ENCODE peak calls at places on chromosomes 5 and 9, in four cellular contexts. N is breast epithelium; J is coronary artery; F is CD4-positive, alpha-beta T cell. A is an unnamed sample.

GRCh38 chr5:126917918-126918623 is 112.3 kb downstream of the MARCHF3 start:
- DNase-seq in N (no peak), J (no peak), F (no peak), A (no peak)

GRCh38 chr5:40691894-40692293 is 12.2 kb downstream of the PTGER4 start:
- DNase-seq in N (no peak), J (no peak), F (no peak), A (no peak)

GRCh38 chr5:90015584-90016018 is 394.0 kb downstream of the CETN3 start:
- DNase-seq in N (no peak), J (no peak), F (no peak), A (no peak)

GRCh38 chr5:150502847-150503246 is 5.1 kb upstream of the NDST1 start:
- DNase-seq in N (no peak), J (no peak), F (no peak), A (no peak)

GRCh38 chr9:35000535-35001284 is 11.2 kb downstream of the DNAJB5 start:
- DNase-seq in N (no peak), J (no peak), F (no peak), A (no peak)

GRCh38 chr5:40406426-40407211 is 273.1 kb upstream of the PTGER4 start:
- DNase-seq in N (no peak), J (no peak), F (no peak), A (no peak)

GRCh38 chr9:129253820-129254381 is 75.8 kb upstream of the IER5L start:
- DNase-seq in N (no peak), J (peak; percentile 83), F (no peak), A (no peak)

GRCh38 chr5:151663617-151664322 is 22.9 kb downstream of the SPARC start:
- DNase-seq in N (no peak), J (no peak), F (no peak), A (no peak)

GRCh38 chr9:38227656-38228055 is 158.6 kb upstream of the SHB start:
- DNase-seq in N (peak; percentile 22), J (no peak), F (no peak), A (no peak)

GRCh38 chr9:119391878-119392277 is 22.6 kb upstream of the BRINP1 start:
- DNase-seq in N (no peak), J (no peak), F (no peak), A (no peak)

GRCh38 chr5:16784843-16785791 is 151.0 kb downstream of the MYO10 start:
- DNase-seq in N (no peak), J (no peak), F (no peak), A (no peak)

GRCh38 chr5:140262839-140263238 is 40.1 kb downstream of the PFDN1 start:
- DNase-seq in N (no peak), J (no peak), F (no peak), A (no peak)
- TF ChIP-seq CTCF in N (no peak), J (no peak), F (no peak), A (no peak)

GRCh38 chr9:98747476-98747875 is 38.7 kb upstream of the GABBR2 start:
- DNase-seq in N (no peak), J (no peak), F (no peak), A (no peak)

GRCh38 chr9:98750396-98751060 is 41.8 kb upstream of the GABBR2 start:
- DNase-seq in N (no peak), J (no peak), F (no peak), A (no peak)

GRCh38 chr9:98755006-98755618 is 41.2 kb downstream of the ANKS6 start:
- DNase-seq in N (no peak), J (no peak), F (no peak), A (no peak)

GRCh38 chr9:98745470-98745869 is 36.7 kb upstream of the GABBR2 start:
- DNase-seq in N (no peak), J (no peak), F (no peak), A (peak; percentile 67)

DNA sequence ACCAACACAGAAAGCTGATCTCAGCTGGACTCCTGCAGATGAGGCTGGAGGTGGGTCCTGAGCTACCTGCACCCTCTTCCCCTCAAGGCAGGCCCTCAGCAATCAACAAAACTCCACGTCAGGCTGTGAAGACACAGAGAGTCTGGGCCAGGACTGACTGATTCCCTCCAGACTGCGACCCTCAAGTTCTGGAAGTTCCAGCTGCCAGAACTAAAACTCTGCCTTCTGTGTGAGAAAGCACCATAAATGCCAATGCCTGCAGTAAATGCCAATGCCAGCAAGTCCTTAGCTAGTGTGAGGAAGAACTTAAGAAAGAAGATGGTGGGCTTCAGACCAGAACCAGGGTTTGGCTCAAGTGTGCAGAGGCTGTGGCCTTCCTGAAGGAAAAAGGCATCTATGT is 42.5 kb upstream of the GABBR2 start:
- DNase-seq in N (no peak), J (no peak), F (no peak), A (no peak)
- TF ChIP-seq CTCF in N (no peak), J (no peak), F (no peak), A (no peak)

GRCh38 chr9:130359819-130360218 is 84.9 kb upstream of the ASS1 start:
- DNase-seq in N (no peak), J (no peak), F (no peak), A (no peak)
- TF ChIP-seq CTCF in N (no peak), J (no peak), F (no peak), A (no peak)

DNA sequence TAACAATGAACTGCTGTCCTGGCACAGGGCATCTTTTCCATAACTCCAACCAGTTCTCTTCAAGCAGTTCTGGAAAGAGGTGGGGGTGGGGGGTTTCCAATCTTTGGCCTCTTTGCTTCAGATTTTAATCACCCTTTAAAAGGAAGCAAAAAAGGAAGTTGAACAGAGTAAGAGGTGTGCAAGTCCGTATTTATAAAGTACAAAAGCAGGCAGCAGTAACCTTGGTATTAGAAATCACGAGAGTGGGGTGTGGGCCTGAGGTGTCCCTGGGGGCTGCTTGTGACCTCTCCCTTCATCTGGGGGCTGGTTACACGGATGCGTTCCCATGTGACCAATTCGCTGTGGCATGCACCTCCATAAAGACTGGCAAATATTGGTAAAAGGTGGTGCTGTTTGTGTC is 70.5 kb downstream of the PTCH1 start:
- DNase-seq in N (no peak), J (no peak), F (no peak), A (no peak)
- TF ChIP-seq CTCF in N (no peak), J (no peak), F (no peak), A (no peak)

DNA sequence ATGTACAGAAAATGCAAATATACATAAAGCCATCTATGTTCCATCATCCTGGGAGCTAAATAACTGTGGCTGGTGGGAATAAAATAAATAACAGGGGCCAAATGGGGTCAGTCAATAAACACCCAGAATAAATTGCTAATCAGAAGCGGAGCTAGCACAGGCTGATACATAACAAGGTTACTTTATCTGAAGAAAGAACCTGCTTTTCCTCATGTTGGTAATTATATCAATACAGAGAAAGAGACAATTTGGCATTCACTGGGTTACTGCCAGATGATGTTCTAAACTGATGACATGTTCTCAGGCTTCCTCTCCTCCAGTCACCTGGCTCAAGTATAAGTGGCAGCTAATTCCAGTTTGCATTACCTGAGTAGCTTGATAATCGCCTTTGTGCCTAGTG is 144.9 kb upstream of the CD180 start:
- DNase-seq in N (no peak), J (no peak), F (no peak), A (no peak)
- TF ChIP-seq CTCF in N (no peak), J (no peak), F (no peak), A (no peak)

A was measured in D721Med.